ENCODE peak calls at places on chromosomes 11 and 22, in ten cellular contexts. T, H, W, Q, M, O, S, J, G and F are unnamed samples.

GRCh38 chr11:44622190-44622650 is 56.8 kb downstream of the CD82 start:
- DNase-seq in T (peak; percentile 29), H (no peak), W (no peak), Q (no peak), M (no peak), O (no peak), S (peak; percentile 40), J (no peak), G (no peak), F (no peak)

GRCh38 chr11:34303028-34303427 is 54.8 kb downstream of the ABTB2 start:
- DNase-seq in T (no peak), H (no peak), W (peak; percentile 32), Q (no peak), M (no peak), O (no peak), S (no peak), J (no peak), G (no peak), F (no peak)

GRCh38 chr11:116073854-116074837 is 569.9 kb upstream of the CADM1 start:
- DNase-seq in T (no peak), H (no peak), W (peak; percentile 57), Q (no peak), M (no peak), O (no peak), S (no peak), J (no peak), G (no peak), F (peak; percentile 90)

GRCh38 chr22:30921108-30921507 is 47.5 kb downstream of the MORC2 start:
- DNase-seq in T (no peak), H (no peak), W (no peak), Q (no peak), M (no peak), O (no peak), S (no peak), J (no peak), G (no peak), F (no peak)

GRCh38 chr11:115944596-115944995 is 440.4 kb upstream of the CADM1 start:
- DNase-seq in T (no peak), H (no peak), W (peak; percentile 65), Q (no peak), M (no peak), O (no peak), S (no peak), J (no peak), G (no peak), F (no peak)

GRCh38 chr11:106424111-106424510 is 346.6 kb downstream of the AASDHPPT start:
- DNase-seq in T (no peak), H (no peak), W (peak; percentile 93), Q (no peak), M (no peak), O (no peak), S (no peak), J (peak; percentile 34), G (no peak), F (no peak)

GRCh38 chr11:73894725-73895335 is 18.0 kb downstream of the PAAF1 start:
- DNase-seq in T (no peak), H (no peak), W (peak; percentile 27), Q (no peak), M (no peak), O (no peak), S (no peak), J (no peak), G (no peak), F (no peak)

GRCh38 chr22:17941501-17942406 is 82.6 kb downstream of the MICAL3 start:
- DNase-seq in T (no peak), H (no peak), W (no peak), Q (no peak), M (no peak), O (no peak), S (no peak), J (no peak), G (no peak), F (no peak)

GRCh38 chr11:11510939-11511338 is 110.9 kb downstream of the GALNT18 start:
- DNase-seq in T (no peak), H (peak; percentile 80), W (no peak), Q (no peak), M (no peak), O (no peak), S (no peak), J (no peak), G (no peak), F (peak; percentile 81)

GRCh38 chr11:62266558-62266957 is 3.4 kb upstream of the SCGB2A2 start:
- DNase-seq in T (no peak), H (no peak), W (peak; percentile 52), Q (no peak), M (no peak), O (no peak), S (no peak), J (no peak), G (no peak), F (no peak)

GRCh38 chr11:3123316-3123715 is 41.8 kb downstream of the OSBPL5 start:
- DNase-seq in T (peak; percentile 82), H (no peak), W (no peak), Q (peak; percentile 24), M (no peak), O (no peak), S (peak; percentile 68), J (peak; percentile 76), G (no peak), F (peak; percentile 21)

GRCh38 chr11:124657922-124658321 is 15.6 kb downstream of the SIAE start:
- DNase-seq in T (no peak), H (no peak), W (no peak), Q (no peak), M (no peak), O (no peak), S (no peak), J (peak; percentile 66), G (no peak), F (no peak)

GRCh38 chr11:126267650-126268049 is 1.0 kb downstream of the SRPRA start:
- DNase-seq in T (no peak), H (no peak), W (no peak), Q (no peak), M (no peak), O (no peak), S (no peak), J (no peak), G (no peak), F (no peak)

GRCh38 chr11:102240502-102240901 is 76.8 kb upstream of the BIRC3 start:
- DNase-seq in T (no peak), H (no peak), W (peak; percentile 77), Q (no peak), M (no peak), O (no peak), S (no peak), J (peak; percentile 78), G (no peak), F (no peak)

GRCh38 chr11:62542750-62543567 is 3.6 kb downstream of the AHNAK start:
- DNase-seq in T (peak; percentile 91), H (peak; percentile 63), W (peak; percentile 73), Q (peak; percentile 89), M (peak; percentile 73), O (peak; percentile 49), S (peak; percentile 89), J (peak; percentile 92), G (peak; percentile 74), F (peak; percentile 38)

GRCh38 chr22:20239951-20240773 is 28.0 kb downstream of the RTN4R start:
- DNase-seq in T (no peak), H (no peak), W (no peak), Q (no peak), M (no peak), O (no peak), S (no peak), J (no peak), G (no peak), F (no peak)

GRCh38 chr11:44731685-44732411 is 5.1 kb downstream of the TSPAN18 start:
- DNase-seq in T (no peak), H (no peak), W (no peak), Q (no peak), M (no peak), O (no peak), S (no peak), J (no peak), G (no peak), F (no peak)

GRCh38 chr11:17721242-17721999 is 2.0 kb downstream of the MYOD1 start:
- DNase-seq in T (no peak), H (no peak), W (peak; percentile 49), Q (no peak), M (no peak), O (no peak), S (no peak), J (no peak), G (no peak), F (no peak)

GRCh38 chr11:2358754-2359444 is 18.2 kb upstream of the CD81 start:
- DNase-seq in T (no peak), H (no peak), W (no peak), Q (no peak), M (no peak), O (no peak), S (peak; percentile 21), J (no peak), G (no peak), F (no peak)

GRCh38 chr11:2788751-2789140 is 89.0 kb upstream of the KCNQ1OT1 start:
- DNase-seq in T (no peak), H (no peak), W (no peak), Q (no peak), M (no peak), O (no peak), S (peak; percentile 40), J (no peak), G (no peak), F (no peak)

GRCh38 chr11:93515438-93515837 is 27.8 kb downstream of the SMCO4 start:
- DNase-seq in T (no peak), H (no peak), W (no peak), Q (no peak), M (no peak), O (no peak), S (no peak), J (no peak), G (no peak), F (no peak)

GRCh38 chr11:16806791-16807190 is 68.3 kb downstream of the C11orf58 start:
- DNase-seq in T (peak; percentile 62), H (no peak), W (peak; percentile 48), Q (no peak), M (no peak), O (no peak), S (no peak), J (peak; percentile 40), G (no peak), F (no peak)

GRCh38 chr11:20483931-20484330 is 96.4 kb downstream of the PRMT3 start:
- DNase-seq in T (no peak), H (no peak), W (no peak), Q (no peak), M (no peak), O (no peak), S (no peak), J (no peak), G (no peak), F (no peak)

GRCh38 chr11:47861762-47862161 is 13.6 kb upstream of the NUP160 start:
- DNase-seq in T (no peak), H (no peak), W (peak; percentile 89), Q (no peak), M (no peak), O (no peak), S (no peak), J (peak; percentile 65), G (no peak), F (no peak)

GRCh38 chr11:121018746-121019145 is 5.2 kb upstream of the TBCEL start:
- DNase-seq in T (no peak), H (no peak), W (no peak), Q (no peak), M (no peak), O (no peak), S (no peak), J (no peak), G (no peak), F (no peak)

GRCh38 chr22:24176040-24176439 is 5.2 kb upstream of the SUSD2 start:
- DNase-seq in T (no peak), H (no peak), W (no peak), Q (no peak), M (no peak), O (no peak), S (no peak), J (no peak), G (no peak), F (no peak)

GRCh38 chr11:40542821-40543220 is 916.6 kb downstream of the LRRC4C start:
- DNase-seq in T (no peak), H (no peak), W (no peak), Q (no peak), M (no peak), O (no peak), S (no peak), J (no peak), G (no peak), F (no peak)

GRCh38 chr22:30778261-30778660 is 83.6 kb downstream of the OSBP2 start:
- DNase-seq in T (no peak), H (no peak), W (no peak), Q (no peak), M (no peak), O (no peak), S (no peak), J (no peak), G (no peak), F (no peak)